ENCODE peak calls at places on chromosome 10, in eight cellular contexts. L, F, K, Y, H, V, N and R are unnamed samples.

GRCh38 chr10:80133221-80133620 is 691 bp downstream of the PLAC9 start:
- DNase-seq in L (no peak), F (no peak), K (no peak), Y (no peak), H (no peak), V (peak), N (no peak), R (no peak)

GRCh38 chr10:29471483-29471859 is 163.3 kb downstream of the SVIL start:
- DNase-seq in L (peak), F (no peak), K (peak), Y (no peak), H (no peak), V (peak), N (no peak), R (no peak)

GRCh38 chr10:100889546-100889945 is 23.2 kb upstream of the SLF2 start:
- DNase-seq in L (no peak), F (peak), K (no peak), Y (no peak), H (no peak), V (no peak), N (no peak), R (no peak)

GRCh38 chr10:129615921-129616525 is 149.0 kb downstream of the MGMT start:
- DNase-seq in L (no peak), F (no peak), K (no peak), Y (no peak), H (no peak), V (no peak), N (no peak), R (no peak)

GRCh38 chr10:90602815-90603600 is 254.8 kb downstream of the HTR7 start:
- DNase-seq in L (no peak), F (no peak), K (peak), Y (no peak), H (no peak), V (peak), N (no peak), R (no peak)

GRCh38 chr10:5944389-5945202 is 32.7 kb downstream of the IL15RA start:
- DNase-seq in L (no peak), F (peak), K (no peak), Y (no peak), H (no peak), V (peak), N (peak), R (no peak)

GRCh38 chr10:92590623-92591549 is 2.0 kb upstream of the KIF11 start:
- DNase-seq in L (peak), F (peak), K (peak), Y (peak), H (no peak), V (peak), N (peak), R (no peak)

GRCh38 chr10:21265622-21266021 is 259.9 kb downstream of the SKIDA1 start:
- DNase-seq in L (no peak), F (no peak), K (no peak), Y (no peak), H (no peak), V (peak), N (no peak), R (no peak)

GRCh38 chr10:80755893-80756292 is 218.2 kb downstream of the SH2D4B start:
- DNase-seq in L (no peak), F (no peak), K (peak), Y (no peak), H (no peak), V (no peak), N (no peak), R (no peak)

GRCh38 chr10:129345763-129346162 is 121.3 kb upstream of the MGMT start:
- DNase-seq in L (no peak), F (no peak), K (no peak), Y (no peak), H (no peak), V (no peak), N (no peak), R (no peak)

GRCh38 chr10:14659626-14660196 is 115.0 kb downstream of the FAM107B start:
- DNase-seq in L (peak), F (no peak), K (no peak), Y (no peak), H (peak), V (no peak), N (no peak), R (peak)

GRCh38 chr10:61271127-61271780 is 181.9 kb downstream of the TMEM26 start:
- DNase-seq in L (no peak), F (peak), K (peak), Y (no peak), H (no peak), V (peak), N (no peak), R (no peak)

GRCh38 chr10:54124209-54124890 is 676.7 kb downstream of the PCDH15 start:
- DNase-seq in L (no peak), F (no peak), K (no peak), Y (no peak), H (no peak), V (no peak), N (no peak), R (no peak)

GRCh38 chr10:70455213-70455630 is 13.7 kb upstream of the NODAL start:
- DNase-seq in L (no peak), F (no peak), K (no peak), Y (no peak), H (no peak), V (no peak), N (no peak), R (no peak)

GRCh38 chr10:51768886-51769285 is 69.5 kb upstream of the CSTF2T start:
- DNase-seq in L (no peak), F (peak), K (no peak), Y (no peak), H (no peak), V (no peak), N (no peak), R (no peak)

GRCh38 chr10:105434970-105435369 is 793.9 kb downstream of the SORCS3 start:
- DNase-seq in L (no peak), F (no peak), K (no peak), Y (no peak), H (no peak), V (no peak), N (no peak), R (no peak)

GRCh38 chr10:94131885-94132284 is 138.2 kb downstream of the PLCE1 start:
- DNase-seq in L (no peak), F (no peak), K (no peak), Y (no peak), H (no peak), V (peak), N (no peak), R (no peak)

GRCh38 chr10:2051108-2051507 is 313.8 kb upstream of the ADARB2 start:
- DNase-seq in L (no peak), F (peak), K (no peak), Y (no peak), H (no peak), V (no peak), N (no peak), R (no peak)

GRCh38 chr10:116723428-116724281 is 18.7 kb downstream of the HSPA12A start:
- DNase-seq in L (peak), F (no peak), K (no peak), Y (no peak), H (no peak), V (no peak), N (no peak), R (no peak)

GRCh38 chr10:61836233-61836887 is 65.1 kb upstream of the ARID5B start:
- DNase-seq in L (peak), F (peak), K (peak), Y (no peak), H (no peak), V (peak), N (no peak), R (peak)

GRCh38 chr10:43994539-43994938 is 345.9 kb upstream of the ZNF32 start:
- DNase-seq in L (no peak), F (no peak), K (no peak), Y (no peak), H (no peak), V (no peak), N (no peak), R (no peak)

GRCh38 chr10:132470306-132471124 is 67.1 kb upstream of the INPP5A start:
- DNase-seq in L (peak), F (no peak), K (no peak), Y (no peak), H (no peak), V (no peak), N (no peak), R (no peak)

GRCh38 chr10:90592903-90593302 is 264.9 kb downstream of the HTR7 start:
- DNase-seq in L (peak), F (no peak), K (peak), Y (peak), H (no peak), V (peak), N (peak), R (no peak)

GRCh38 chr10:119575506-119575905 is 21.3 kb downstream of the TIAL1 start:
- DNase-seq in L (peak), F (no peak), K (no peak), Y (no peak), H (no peak), V (no peak), N (no peak), R (peak)

GRCh38 chr10:33093362-33093761 is 135.3 kb upstream of the ITGB1 start:
- DNase-seq in L (no peak), F (no peak), K (no peak), Y (no peak), H (no peak), V (no peak), N (no peak), R (no peak)

GRCh38 chr10:131978366-131978765 is 3.4 kb downstream of the BNIP3 start:
- DNase-seq in L (no peak), F (no peak), K (no peak), Y (no peak), H (no peak), V (no peak), N (no peak), R (no peak)

GRCh38 chr10:71888623-71889387 is 37.8 kb upstream of the PSAP start:
- DNase-seq in L (peak), F (peak), K (peak), Y (peak), H (peak), V (peak), N (peak), R (no peak)

GRCh38 chr10:28495084-28495483 is 37.8 kb upstream of the WAC start:
- DNase-seq in L (no peak), F (no peak), K (no peak), Y (no peak), H (no peak), V (no peak), N (no peak), R (no peak)